ENCODE peak calls at places on chromosomes 11 and 22, in eight cellular contexts. One of them, this sample, is unnamed.

GRCh38 chr11:36069576-36070214 is 125.8 kb downstream of the LDLRAD3 start:
- DNase-seq in HCT116: no peak
- DNase-seq in SK-N-SH: peak
- DNase-seq in HepG2: no peak
- DNase-seq in K562: no peak
- DNase-seq in HL-60: no peak
- DNase-seq in GM12878: peak
- DNase-seq in GM23338: peak
- DNase-seq in this sample: no peak

GRCh38 chr11:62497132-62497915 is 49.3 kb downstream of the AHNAK start:
- DNase-seq in HL-60: peak
- DNase-seq in GM23338: peak
- DNase-seq in K562: peak
- DNase-seq in HepG2: peak
- DNase-seq in HCT116: peak
- DNase-seq in GM12878: peak
- DNase-seq in SK-N-SH: peak
- DNase-seq in this sample: peak

GRCh38 chr11:84022695-84023094 is 736.5 kb upstream of the CCDC90B start:
- DNase-seq in K562: no peak
- DNase-seq in GM12878: no peak
- DNase-seq in SK-N-SH: no peak
- DNase-seq in GM23338: no peak
- DNase-seq in HepG2: no peak
- DNase-seq in HCT116: no peak
- DNase-seq in HL-60: no peak
- DNase-seq in this sample: no peak

GRCh38 chr11:108432783-108433182 is 34.5 kb downstream of the C11orf65 start:
- DNase-seq in GM12878: no peak
- DNase-seq in HepG2: no peak
- DNase-seq in K562: no peak
- DNase-seq in GM23338: no peak
- DNase-seq in HL-60: no peak
- DNase-seq in HCT116: no peak
- DNase-seq in SK-N-SH: no peak
- DNase-seq in this sample: no peak

GRCh38 chr11:76234704-76235232 is 28.5 kb upstream of the WNT11 start:
- DNase-seq in K562: no peak
- DNase-seq in GM12878: no peak
- DNase-seq in HepG2: no peak
- DNase-seq in HL-60: peak
- DNase-seq in GM23338: no peak
- DNase-seq in HCT116: no peak
- DNase-seq in SK-N-SH: no peak
- DNase-seq in this sample: no peak

GRCh38 chr22:45164217-45165123 is 745 bp downstream of the NUP50 start:
- DNase-seq in HepG2: no peak
- DNase-seq in GM12878: no peak
- DNase-seq in SK-N-SH: peak
- DNase-seq in HL-60: no peak
- DNase-seq in K562: peak
- DNase-seq in HCT116: no peak
- DNase-seq in GM23338: peak
- DNase-seq in this sample: no peak

GRCh38 chr11:11512929-11513328 is 108.9 kb downstream of the GALNT18 start:
- DNase-seq in GM23338: no peak
- DNase-seq in SK-N-SH: no peak
- DNase-seq in HL-60: no peak
- DNase-seq in K562: no peak
- DNase-seq in HepG2: no peak
- DNase-seq in GM12878: no peak
- DNase-seq in HCT116: no peak
- DNase-seq in this sample: no peak

GRCh38 chr11:10293423-10294288 is at the start of gene SBF2:
- DNase-seq in HL-60: peak
- DNase-seq in GM12878: no peak
- DNase-seq in HCT116: no peak
- DNase-seq in K562: peak
- DNase-seq in SK-N-SH: peak
- DNase-seq in HepG2: peak
- DNase-seq in GM23338: peak
- DNase-seq in this sample: no peak

GRCh38 chr11:131037873-131038272 is 121.6 kb upstream of the SNX19 start:
- DNase-seq in K562: no peak
- DNase-seq in HCT116: no peak
- DNase-seq in SK-N-SH: no peak
- DNase-seq in GM12878: no peak
- DNase-seq in HepG2: no peak
- DNase-seq in GM23338: peak
- DNase-seq in HL-60: no peak
- DNase-seq in this sample: no peak

GRCh38 chr22:41333806-41334205 is 32.5 kb downstream of the ZC3H7B start:
- DNase-seq in HepG2: no peak
- DNase-seq in K562: no peak
- DNase-seq in GM23338: no peak
- DNase-seq in HL-60: no peak
- DNase-seq in GM12878: no peak
- DNase-seq in SK-N-SH: no peak
- DNase-seq in HCT116: no peak
- DNase-seq in this sample: no peak

GRCh38 chr11:13143486-13144297 is 133.9 kb upstream of the BMAL1 start:
- DNase-seq in HL-60: no peak
- DNase-seq in K562: no peak
- DNase-seq in SK-N-SH: no peak
- DNase-seq in GM23338: no peak
- DNase-seq in HCT116: no peak
- DNase-seq in GM12878: no peak
- DNase-seq in HepG2: no peak
- DNase-seq in this sample: no peak

GRCh38 chr22:50027639-50028537 is 15.3 kb upstream of the IL17REL start:
- DNase-seq in GM12878: no peak
- DNase-seq in HCT116: no peak
- DNase-seq in SK-N-SH: peak
- DNase-seq in HL-60: peak
- DNase-seq in GM23338: no peak
- DNase-seq in HepG2: no peak
- DNase-seq in K562: no peak
- DNase-seq in this sample: no peak

GRCh38 chr22:41050873-41051272 is 41.5 kb upstream of the EP300 start:
- DNase-seq in HepG2: no peak
- DNase-seq in HCT116: no peak
- DNase-seq in SK-N-SH: no peak
- DNase-seq in HL-60: no peak
- DNase-seq in K562: no peak
- DNase-seq in GM23338: no peak
- DNase-seq in GM12878: no peak
- DNase-seq in this sample: no peak

GRCh38 chr22:38751422-38752346 is 4.1 kb downstream of the SUN2 start:
- DNase-seq in GM12878: peak
- DNase-seq in K562: no peak
- DNase-seq in HepG2: no peak
- DNase-seq in SK-N-SH: no peak
- DNase-seq in GM23338: no peak
- DNase-seq in HCT116: no peak
- DNase-seq in HL-60: peak
- DNase-seq in this sample: no peak

GRCh38 chr11:37770145-37770544 is 1172.1 kb upstream of the RAG2 start:
- DNase-seq in HCT116: no peak
- DNase-seq in K562: no peak
- DNase-seq in SK-N-SH: no peak
- DNase-seq in HL-60: no peak
- DNase-seq in HepG2: no peak
- DNase-seq in GM23338: no peak
- DNase-seq in GM12878: no peak
- DNase-seq in this sample: no peak

GRCh38 chr11:115325523-115325922 is 178.7 kb downstream of the CADM1 start:
- DNase-seq in HL-60: no peak
- DNase-seq in GM23338: no peak
- DNase-seq in HCT116: no peak
- DNase-seq in SK-N-SH: no peak
- DNase-seq in GM12878: no peak
- DNase-seq in K562: no peak
- DNase-seq in HepG2: no peak
- DNase-seq in this sample: no peak

GRCh38 chr11:115321602-115322289 is 182.5 kb downstream of the CADM1 start:
- DNase-seq in GM23338: no peak
- DNase-seq in HL-60: no peak
- DNase-seq in GM12878: no peak
- DNase-seq in K562: no peak
- DNase-seq in HCT116: no peak
- DNase-seq in SK-N-SH: no peak
- DNase-seq in HepG2: no peak
- DNase-seq in this sample: no peak

GRCh38 chr11:115322553-115323203 is 181.5 kb downstream of the CADM1 start:
- DNase-seq in HepG2: no peak
- DNase-seq in GM12878: no peak
- DNase-seq in HL-60: no peak
- DNase-seq in GM23338: no peak
- DNase-seq in K562: no peak
- DNase-seq in SK-N-SH: no peak
- DNase-seq in HCT116: no peak
- DNase-seq in this sample: no peak

GRCh38 chr11:115324569-115325432 is 179.4 kb downstream of the CADM1 start:
- DNase-seq in GM23338: peak
- DNase-seq in SK-N-SH: peak
- DNase-seq in K562: peak
- DNase-seq in HCT116: no peak
- DNase-seq in GM12878: peak
- DNase-seq in HL-60: peak
- DNase-seq in HepG2: peak
- DNase-seq in this sample: peak
- TF ChIP-seq REST in GM23338: no peak
- TF ChIP-seq REST in SK-N-SH: no peak
- TF ChIP-seq REST in K562: no peak
- TF ChIP-seq REST in HCT116: no peak
- TF ChIP-seq REST in GM12878: no peak
- TF ChIP-seq REST in HL-60: no peak
- TF ChIP-seq REST in HepG2: no peak
- TF ChIP-seq REST in this sample: no peak

GRCh38 chr22:37678372-37678771 is 2.9 kb downstream of the LGALS1 start:
- DNase-seq in HL-60: no peak
- DNase-seq in SK-N-SH: no peak
- DNase-seq in K562: no peak
- DNase-seq in GM23338: no peak
- DNase-seq in HCT116: no peak
- DNase-seq in HepG2: no peak
- DNase-seq in GM12878: no peak
- DNase-seq in this sample: no peak
- H3K27ac ChIP-seq in HL-60: no peak
- H3K27ac ChIP-seq in SK-N-SH: peak
- H3K27ac ChIP-seq in K562: no peak
- H3K27ac ChIP-seq in GM23338: no peak
- H3K27ac ChIP-seq in HCT116: no peak
- H3K27ac ChIP-seq in HepG2: no peak
- H3K27ac ChIP-seq in GM12878: no peak
- H3K27ac ChIP-seq in this sample: peak

GRCh38 chr11:96125400-96125799 is 201.5 kb upstream of the MTMR2 start:
- DNase-seq in HCT116: no peak
- DNase-seq in K562: no peak
- DNase-seq in HepG2: peak
- DNase-seq in GM12878: no peak
- DNase-seq in HL-60: no peak
- DNase-seq in SK-N-SH: no peak
- DNase-seq in GM23338: no peak
- DNase-seq in this sample: no peak
- TF ChIP-seq POLR2AphosphoS5 in HCT116: no peak
- TF ChIP-seq POLR2AphosphoS5 in K562: no peak
- TF ChIP-seq POLR2AphosphoS5 in HepG2: no peak
- TF ChIP-seq POLR2AphosphoS5 in GM12878: no peak
- TF ChIP-seq POLR2AphosphoS5 in HL-60: no peak
- TF ChIP-seq POLR2AphosphoS5 in SK-N-SH: no peak
- TF ChIP-seq POLR2AphosphoS5 in GM23338: no peak
- TF ChIP-seq POLR2AphosphoS5 in this sample: no peak

GRCh38 chr11:117178210-117179034 is at the start of gene SIDT2:
- DNase-seq in SK-N-SH: peak
- DNase-seq in HL-60: peak
- DNase-seq in K562: peak
- DNase-seq in GM23338: peak
- DNase-seq in HepG2: peak
- DNase-seq in GM12878: peak
- DNase-seq in HCT116: peak
- DNase-seq in this sample: peak

GRCh38 chr11:117180661-117181585 is 2.4 kb downstream of the SIDT2 start:
- DNase-seq in GM23338: peak
- DNase-seq in SK-N-SH: peak
- DNase-seq in HepG2: peak
- DNase-seq in GM12878: peak
- DNase-seq in HCT116: peak
- DNase-seq in K562: peak
- DNase-seq in HL-60: peak
- DNase-seq in this sample: peak

GRCh38 chr11:117177534-117178209 is 871 bp upstream of the SIDT2 start:
- DNase-seq in K562: no peak
- DNase-seq in GM12878: no peak
- DNase-seq in HCT116: no peak
- DNase-seq in HL-60: no peak
- DNase-seq in GM23338: no peak
- DNase-seq in HepG2: no peak
- DNase-seq in SK-N-SH: no peak
- DNase-seq in this sample: no peak

GRCh38 chr11:117180020-117180419 is 1.5 kb downstream of the SIDT2 start:
- DNase-seq in HCT116: no peak
- DNase-seq in SK-N-SH: peak
- DNase-seq in HepG2: no peak
- DNase-seq in GM12878: no peak
- DNase-seq in HL-60: peak
- DNase-seq in K562: no peak
- DNase-seq in GM23338: no peak
- DNase-seq in this sample: no peak

DNA sequence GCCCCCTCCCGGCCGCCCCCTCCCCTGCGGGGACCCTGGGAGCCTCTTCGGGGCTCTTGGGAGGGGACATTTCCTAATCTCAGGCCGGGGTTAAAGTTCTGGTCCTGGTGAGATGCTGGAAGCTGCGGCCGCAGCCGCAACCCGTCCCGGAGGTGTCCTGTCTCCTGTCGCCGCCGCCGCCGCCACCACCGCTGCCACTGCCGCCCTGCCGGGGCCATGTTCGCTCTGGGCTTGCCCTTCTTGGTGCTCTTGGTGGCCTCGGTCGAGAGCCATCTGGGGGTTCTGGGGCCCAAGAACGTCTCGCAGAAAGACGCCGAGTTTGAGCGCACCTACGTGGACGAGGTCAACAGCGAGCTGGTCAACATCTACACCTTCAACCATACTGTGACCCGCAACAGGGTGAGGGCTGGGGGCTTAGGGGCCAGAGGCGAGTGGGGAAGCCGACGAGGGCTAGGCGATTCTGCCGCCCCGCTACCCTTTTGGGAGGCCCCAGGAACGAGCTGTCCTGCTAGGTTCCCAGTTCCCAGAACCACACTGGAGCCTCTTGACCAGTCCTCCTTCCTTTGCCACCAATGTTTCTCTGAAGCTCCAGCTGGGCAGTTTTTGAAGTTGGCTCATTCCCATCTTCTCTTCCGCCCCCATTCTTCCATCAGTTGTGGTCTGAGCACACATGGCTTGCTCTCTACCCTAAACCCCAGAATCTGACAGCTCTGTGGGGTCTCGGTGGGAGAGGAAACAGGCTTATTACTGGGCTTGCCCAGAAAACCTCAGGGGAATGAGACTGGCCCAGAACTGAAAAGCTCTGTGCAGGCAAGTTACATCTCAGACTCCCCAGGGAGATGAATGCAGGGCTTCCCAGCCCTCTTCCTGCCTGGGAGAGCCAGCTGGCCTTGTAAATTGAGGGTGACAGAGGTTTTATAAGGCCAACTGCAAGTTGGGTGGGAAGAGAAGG is 781 bp downstream of the SIDT2 start:
- DNase-seq in SK-N-SH: no peak
- DNase-seq in K562: peak
- DNase-seq in GM23338: no peak
- DNase-seq in HL-60: peak
- DNase-seq in GM12878: peak
- DNase-seq in HepG2: no peak
- DNase-seq in HCT116: no peak
- DNase-seq in this sample: no peak
- TF ChIP-seq REST in SK-N-SH: no peak
- TF ChIP-seq REST in K562: no peak
- TF ChIP-seq REST in GM23338: no peak
- TF ChIP-seq REST in HL-60: no peak
- TF ChIP-seq REST in GM12878: no peak
- TF ChIP-seq REST in HepG2: no peak
- TF ChIP-seq REST in HCT116: no peak
- TF ChIP-seq REST in this sample: no peak

This sample was measured in Panc1.